ENCODE peak calls at places on chromosome 22, in nine cellular contexts. V, T, L, O, K, E, N, C and Y are unnamed samples.

GRCh38 chr22:26781062-26781461 is 123.7 kb downstream of the MIAT start:
- DNase-seq in O (no peak), L (no peak), E (no peak), V (no peak), T (no peak), C (no peak), K (no peak), N (no peak), Y (no peak)

GRCh38 chr22:38412435-38413084 is 42.4 kb downstream of the KCNJ4 start:
- DNase-seq in V (peak; percentile 43), C (no peak), O (no peak), E (peak; percentile 15), N (peak; percentile 41), K (no peak), T (no peak), L (no peak), Y (no peak)

GRCh38 chr22:49517721-49518120 is 310.0 kb downstream of the BRD1 start:
- DNase-seq in O (no peak), N (no peak), L (no peak), T (peak; percentile 8), V (no peak), C (no peak), E (no peak), K (no peak), Y (no peak)

GRCh38 chr22:39232246-39232645 is 12.5 kb downstream of the PDGFB start:
- DNase-seq in V (no peak), E (no peak), T (no peak), C (no peak), O (no peak), N (no peak), K (no peak), L (no peak), Y (no peak)

GRCh38 chr22:25201557-25202273 is 2.1 kb downstream of the CRYBB3 start:
- DNase-seq in K (no peak), O (no peak), N (no peak), E (no peak), C (no peak), L (no peak), V (no peak), T (no peak), Y (no peak)

GRCh38 chr22:38353701-38354100 is 36.5 kb upstream of the CSNK1E start:
- DNase-seq in T (no peak), K (no peak), E (no peak), C (no peak), L (no peak), N (no peak), O (no peak), V (no peak), Y (no peak)

GRCh38 chr22:41638124-41638523 is 17.0 kb downstream of the XRCC6 start:
- DNase-seq in N (no peak), C (no peak), E (no peak), T (no peak), O (no peak), L (no peak), V (no peak), K (no peak), Y (no peak)

GRCh38 chr22:36197065-36197440 is 4.6 kb downstream of the APOL4 start:
- DNase-seq in L (peak; percentile 92), N (peak; percentile 31), K (peak; percentile 39), C (peak; percentile 70), V (peak; percentile 28), T (no peak), O (peak; percentile 90), E (peak; percentile 85), Y (no peak)

GRCh38 chr22:37690901-37691504 is 4.9 kb downstream of the NOL12 start:
- DNase-seq in C (no peak), K (no peak), O (no peak), L (no peak), V (no peak), E (no peak), T (peak; percentile 14), N (no peak), Y (no peak)

GRCh38 chr22:19766506-19767426 is 6.2 kb downstream of the TBX1 start:
- DNase-seq in O (peak; percentile 22), V (peak; percentile 46), K (peak; percentile 22), C (no peak), T (no peak), L (peak; percentile 55), N (no peak), E (no peak), Y (no peak)

GRCh38 chr22:20036535-20037392 is 15.9 kb downstream of the TANGO2 start:
- DNase-seq in N (no peak), T (no peak), K (no peak), E (no peak), V (no peak), O (no peak), C (no peak), L (no peak), Y (no peak)

GRCh38 chr22:44623771-44624510 is 78.1 kb upstream of the PRR5 start:
- DNase-seq in L (peak; percentile 57), K (no peak), C (peak; percentile 22), N (peak; percentile 57), V (no peak), O (peak; percentile 61), E (no peak), T (peak; percentile 48), Y (no peak)

GRCh38 chr22:50074551-50075042 is 10.6 kb downstream of the MLC1 start:
- DNase-seq in C (no peak), K (no peak), N (no peak), O (peak; percentile 19), L (no peak), T (no peak), V (peak; percentile 78), E (no peak), Y (no peak)

GRCh38 chr22:44924098-44924497 is 85.7 kb downstream of the PHF21B start:
- DNase-seq in L (no peak), T (no peak), V (no peak), C (no peak), N (no peak), E (no peak), K (no peak), O (no peak), Y (no peak)

GRCh38 chr22:21775061-21775460 is 39.5 kb upstream of the YPEL1 start:
- DNase-seq in V (no peak), C (peak; percentile 61), N (no peak), E (peak; percentile 31), O (peak; percentile 34), T (no peak), L (no peak), K (no peak), Y (no peak)

DNA sequence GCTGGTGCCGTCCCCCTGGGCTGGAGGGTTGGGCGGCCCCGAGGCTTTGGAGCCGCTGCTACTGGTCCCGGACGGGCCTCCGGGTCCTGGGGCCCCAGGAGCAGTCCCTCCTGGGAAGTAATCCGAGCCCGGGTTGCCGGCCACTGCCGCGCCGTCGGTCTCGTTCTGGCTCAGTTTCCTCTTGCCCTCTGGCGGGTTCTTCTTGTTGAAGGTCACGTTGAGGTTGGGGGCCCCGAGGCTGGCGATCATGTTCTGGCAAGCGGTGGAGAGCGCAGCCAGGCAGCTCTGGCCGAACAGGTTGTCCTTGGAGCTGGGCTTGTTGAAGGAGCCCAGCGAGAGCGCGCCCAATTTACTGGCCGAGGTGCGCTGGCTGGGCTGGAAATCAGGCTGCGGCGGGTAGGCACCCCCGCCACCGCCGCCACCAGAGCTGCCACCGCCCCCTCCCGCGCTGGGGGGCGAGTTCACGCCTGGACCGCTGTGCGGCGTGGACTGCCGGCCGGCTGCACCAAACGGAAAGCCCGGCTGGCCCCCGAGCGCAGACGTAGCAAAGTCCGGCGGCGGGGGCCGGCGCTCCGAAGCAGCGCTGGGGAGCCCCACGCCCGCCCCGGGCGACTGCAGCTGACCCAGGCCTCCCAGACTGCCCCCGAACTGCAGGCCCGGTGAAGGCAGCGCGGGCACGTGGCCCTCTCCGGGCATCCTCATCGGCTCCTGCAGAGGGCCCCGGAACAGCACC is 3.6 kb downstream of the MN1 start:
- DNase-seq in C (no peak), T (no peak), N (no peak), L (no peak), E (no peak), V (no peak), O (no peak), K (no peak), Y (no peak)
- H3K4me3 ChIP-seq in C (no peak overlapping the region), T (no peak overlapping the region), N (no peak overlapping the region), L (no peak overlapping the region), E (no peak overlapping the region), V (no peak overlapping the region), O (peak overlapping the region; percentile 77), K (no peak overlapping the region), Y (peak overlapping the region; percentile 84)

GRCh38 chr22:48348855-48349254 is 1478.8 kb downstream of the BRD1 start:
- DNase-seq in K (no peak), N (no peak), V (no peak), L (no peak), C (no peak), E (no peak), T (no peak), O (no peak), Y (no peak)
- H3K4me1 ChIP-seq in K (no peaks in the 10 kb centered on the region), N (no peaks in the 10 kb centered on the region), V (no peaks in the 10 kb centered on the region), L (no peaks in the 10 kb centered on the region), C (no peaks in the 10 kb centered on the region), E (no peaks in the 10 kb centered on the region), T (no peaks in the 10 kb centered on the region), O (no peaks in the 10 kb centered on the region), Y (no peaks in the 10 kb centered on the region)

GRCh38 chr22:30637701-30638114 is 2.1 kb downstream of the SLC35E4 start:
- DNase-seq in K (no peak), L (no peak), O (no peak), C (no peak), N (no peak), T (no peak), E (no peak), V (no peak), Y (no peak)

GRCh38 chr22:30634477-30635233 is 926 bp upstream of the SLC35E4 start:
- DNase-seq in V (peak; percentile 80), N (peak; percentile 86), T (peak; percentile 87), C (peak; percentile 89), E (peak; percentile 91), K (peak; percentile 86), O (peak; percentile 86), L (peak; percentile 89), Y (peak; percentile 38)

GRCh38 chr22:30640361-30640760 is 4.8 kb downstream of the SLC35E4 start:
- DNase-seq in C (no peak), K (no peak), V (no peak), O (no peak), N (peak; percentile 34), L (no peak), E (no peak), T (no peak), Y (no peak)

GRCh38 chr22:30636226-30637077 is 871 bp downstream of the SLC35E4 start:
- DNase-seq in C (no peak), N (peak; percentile 30), V (peak; percentile 45), K (no peak), L (no peak), O (no peak), T (peak; percentile 6), E (peak; percentile 31), Y (no peak)

GRCh38 chr22:30635273-30636225 is at the start of gene SLC35E4:
- DNase-seq in T (peak; percentile 83), L (peak; percentile 92), N (peak; percentile 99), K (peak; percentile 96), O (peak; percentile 95), C (peak; percentile 86), V (peak; percentile 94), E (peak; percentile 97), Y (peak; percentile 82)
- TF ChIP-seq CTCF in T (peak; percentile 23), L (peak; percentile 36), N (peak; percentile 43), K (peak; percentile 43), O (peak; percentile 36), C (peak; percentile 45), V (no peak), E (peak; percentile 64), Y (peak; percentile 35)

DNA sequence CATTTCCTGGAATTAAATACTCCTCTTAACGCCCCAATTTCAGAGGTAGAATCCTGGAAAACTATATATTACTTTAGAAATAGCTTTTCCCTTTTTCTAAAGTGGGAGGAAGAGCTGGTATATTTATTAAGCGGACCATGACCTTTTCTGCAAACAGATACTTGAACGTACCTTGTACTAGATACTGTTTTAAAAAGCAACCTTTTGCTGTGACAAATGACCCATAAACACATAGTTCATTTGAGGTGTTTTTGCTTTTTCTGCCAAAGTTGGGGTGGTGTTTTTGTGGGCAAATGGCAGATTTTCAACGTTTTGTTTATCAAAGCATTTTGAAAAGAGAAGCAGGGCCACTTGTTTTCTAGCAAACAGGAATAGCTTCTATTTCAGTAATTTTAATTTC is 2.2 kb downstream of the FBXO7 start:
- DNase-seq in E (no peak), O (no peak), T (no peak), L (no peak), C (no peak), K (no peak), V (no peak), N (no peak), Y (no peak)
- H3K4me3 ChIP-seq in E (peak overlapping the region; percentile 95), O (no peak overlapping the region), T (peak overlapping the region; percentile 99), L (peak overlapping the region; percentile 96), C (no peak overlapping the region), K (no peak overlapping the region), V (no peak overlapping the region), N (peak overlapping the region; percentile 76), Y (peak overlapping the region; percentile 96)